ENCODE peak calls at places on chromosomes 7 and 10, in eight cellular contexts. I, D, W, T, S, C, E and R are unnamed samples.

GRCh38 chr7:34156336-34156735 is 251.0 kb downstream of the BMPER start:
- DNase-seq in I (no peak), D (no peak), W (no peak), T (peak), S (no peak), C (no peak), E (no peak), R (no peak)

GRCh38 chr7:11170160-11170559 is 196.5 kb downstream of the PHF14 start:
- DNase-seq in I (no peak), D (no peak), W (no peak), T (no peak), S (no peak), C (no peak), E (no peak), R (no peak)

GRCh38 chr10:44306762-44307161 is 78.1 kb downstream of the CXCL12 start:
- DNase-seq in I (no peak), D (no peak), W (peak), T (no peak), S (no peak), C (no peak), E (no peak), R (no peak)

GRCh38 chr10:23512355-23513058 is 73.6 kb downstream of the OTUD1 start:
- DNase-seq in I (peak), D (peak), W (no peak), T (peak), S (no peak), C (no peak), E (no peak), R (no peak)

GRCh38 chr7:23135765-23136164 is 30.2 kb downstream of the KLHL7 start:
- DNase-seq in I (no peak), D (no peak), W (peak), T (no peak), S (no peak), C (no peak), E (no peak), R (no peak)

GRCh38 chr10:29395409-29395808 is 106.5 kb downstream of the LYZL1 start:
- DNase-seq in I (no peak), D (no peak), W (no peak), T (no peak), S (no peak), C (no peak), E (no peak), R (no peak)

GRCh38 chr10:68795886-68796532 is 31.3 kb upstream of the STOX1 start:
- DNase-seq in I (no peak), D (peak), W (no peak), T (no peak), S (no peak), C (no peak), E (no peak), R (no peak)

GRCh38 chr7:128833148-128833938 is 3.1 kb downstream of the FLNC start:
- DNase-seq in I (peak), D (peak), W (peak), T (no peak), S (no peak), C (no peak), E (no peak), R (no peak)

GRCh38 chr10:24440817-24441790 is 232.2 kb downstream of the KIAA1217 start:
- DNase-seq in I (no peak), D (no peak), W (no peak), T (peak), S (no peak), C (no peak), E (no peak), R (no peak)

GRCh38 chr10:125093199-125093841 is 67.0 kb downstream of the CTBP2 start:
- DNase-seq in I (no peak), D (no peak), W (no peak), T (no peak), S (no peak), C (no peak), E (no peak), R (no peak)

GRCh38 chr7:16430133-16430532 is 8.8 kb upstream of the CRPPA start:
- DNase-seq in I (no peak), D (peak), W (no peak), T (peak), S (no peak), C (no peak), E (no peak), R (no peak)

GRCh38 chr10:69265521-69265920 is 12.8 kb upstream of the HK1 start:
- DNase-seq in I (no peak), D (no peak), W (no peak), T (no peak), S (no peak), C (no peak), E (no peak), R (no peak)

GRCh38 chr10:104387130-104387888 is 33.7 kb downstream of the CFAP58 start:
- DNase-seq in I (no peak), D (peak), W (no peak), T (no peak), S (no peak), C (peak), E (no peak), R (no peak)

GRCh38 chr7:12450615-12451014 is 47.0 kb upstream of the VWDE start:
- DNase-seq in I (no peak), D (no peak), W (no peak), T (no peak), S (no peak), C (no peak), E (no peak), R (no peak)

GRCh38 chr10:44713307-44713706 is 197.8 kb upstream of the TMEM72 start:
- DNase-seq in I (no peak), D (no peak), W (no peak), T (no peak), S (no peak), C (no peak), E (no peak), R (no peak)

GRCh38 chr7:19110778-19111175 is 6.7 kb downstream of the TWIST1 start:
- DNase-seq in I (no peak), D (no peak), W (peak), T (no peak), S (no peak), C (no peak), E (no peak), R (no peak)

GRCh38 chr7:81482600-81483186 is 287.2 kb downstream of the HGF start:
- DNase-seq in I (peak), D (no peak), W (no peak), T (no peak), S (no peak), C (no peak), E (no peak), R (no peak)

GRCh38 chr10:85532821-85533220 is 833.8 kb downstream of the GRID1 start:
- DNase-seq in I (no peak), D (peak), W (no peak), T (no peak), S (no peak), C (no peak), E (no peak), R (no peak)

GRCh38 chr10:78397796-78398195 is 364.1 kb downstream of the RPS24 start:
- DNase-seq in I (no peak), D (no peak), W (no peak), T (no peak), S (peak), C (no peak), E (no peak), R (no peak)

GRCh38 chr10:78895469-78895868 is 173.3 kb upstream of the ZMIZ1 start:
- DNase-seq in I (no peak), D (no peak), W (no peak), T (no peak), S (no peak), C (no peak), E (no peak), R (no peak)

GRCh38 chr10:14468022-14468421 is 137.3 kb upstream of the FRMD4A start:
- DNase-seq in I (no peak), D (no peak), W (no peak), T (peak), S (no peak), C (no peak), E (no peak), R (no peak)

GRCh38 chr10:110209399-110209925 is 2.1 kb downstream of the MXI1 start:
- DNase-seq in I (peak), D (peak), W (no peak), T (no peak), S (no peak), C (no peak), E (peak), R (no peak)

GRCh38 chr7:56046728-56047445 is 4.4 kb downstream of the PSPH start:
- DNase-seq in I (peak), D (peak), W (no peak), T (peak), S (no peak), C (no peak), E (no peak), R (peak)

GRCh38 chr10:43138757-43139241 is 554 bp downstream of the CSGALNACT2 start:
- DNase-seq in I (no peak), D (peak), W (peak), T (no peak), S (peak), C (no peak), E (peak), R (no peak)

GRCh38 chr10:72328045-72328828 is 26.5 kb downstream of the DNAJB12 start:
- DNase-seq in I (peak), D (no peak), W (peak), T (no peak), S (no peak), C (no peak), E (no peak), R (no peak)